ENCODE peak calls at places on chromosome 22, in six cellular contexts. P, J, A, W, Z and I are unnamed samples.

GRCh38 chr22:35648066-35649025 is at the start of gene APOL6:
- DNase-seq in W (peak; percentile 87), Z (peak; percentile 82), P (no peak), J (peak; percentile 57), A (peak; percentile 75), I (peak; percentile 83)

GRCh38 chr22:29167032-29167911 is 38.4 kb upstream of the EMID1 start:
- DNase-seq in P (no peak), Z (no peak), J (peak; percentile 41), A (no peak), W (peak; percentile 94), I (no peak)

GRCh38 chr22:30841264-30841663 is 127.3 kb downstream of the MORC2 start:
- DNase-seq in J (no peak), P (no peak), A (no peak), W (no peak), Z (peak; percentile 97), I (peak; percentile 22)

GRCh38 chr22:46696225-46696518 is 41.9 kb downstream of the CERK start:
- DNase-seq in J (no peak), Z (no peak), A (no peak), P (no peak), W (no peak), I (no peak)

GRCh38 chr22:49734390-49734789 is 93.3 kb downstream of the BRD1 start:
- DNase-seq in W (no peak), P (no peak), J (no peak), A (no peak), Z (no peak), I (no peak)

GRCh38 chr22:43150731-43151206 is 590 bp upstream of the TSPO start:
- DNase-seq in Z (no peak), W (no peak), J (no peak), P (no peak), A (no peak), I (no peak)

GRCh38 chr22:33897621-33897910 is 22.7 kb downstream of the LARGE1 start:
- DNase-seq in Z (no peak), W (no peak), A (no peak), P (no peak), J (no peak), I (no peak)

GRCh38 chr22:24129980-24130379 is 51.3 kb upstream of the SUSD2 start:
- DNase-seq in Z (no peak), W (no peak), P (no peak), A (no peak), J (no peak), I (no peak)

GRCh38 chr22:46707827-46708570 is 30.1 kb downstream of the CERK start:
- DNase-seq in J (no peak), A (no peak), W (no peak), P (no peak), Z (no peak), I (no peak)

GRCh38 chr22:45460288-45461109 is 42.2 kb upstream of the FBLN1 start:
- DNase-seq in W (no peak), J (no peak), Z (no peak), A (no peak), P (no peak), I (peak; percentile 91)